ENCODE peak calls at places on chromosomes 3 and 15, in ten cellular contexts. S is NCI-H345; Z is AG04450; Q is stimulated activated CD4-positive, alpha-beta T cell treated with anti-CD3 and anti-CD28 coated beads, TNF-alpha, amount 100 ng/mL, for 1 hour; E is amygdala; D is RWPE1; W is cardiac muscle cell; B is neural crest cell; X is amniotic stem cell; P is putamen. O is an unnamed sample.

GRCh38 chr3:129047553-129047839 is 13.1 kb upstream of the GP9 start:
- DNase-seq in Z (no peak), Q (no peak), D (no peak), P (no peak), E (no peak), B (no peak), S (no peak), X (no peak), W (no peak), O (no peak)

GRCh38 chr3:15287565-15288330 is 44.6 kb downstream of the SH3BP5 start:
- DNase-seq in X (no peak), W (peak; percentile 98), D (no peak), Z (peak; percentile 49), P (no peak), E (no peak), B (no peak), S (no peak), Q (no peak), O (no peak)

GRCh38 chr3:179247289-179248020 is 3.5 kb downstream of the KCNMB3 start:
- DNase-seq in X (no peak), B (no peak), S (no peak), E (no peak), D (no peak), Q (no peak), W (no peak), P (no peak), Z (no peak), O (no peak)

GRCh38 chr15:51830279-51830806 is 890 bp downstream of the TMOD3 start:
- DNase-seq in P (peak; percentile 39), D (no peak), Z (no peak), S (no peak), W (peak; percentile 48), Q (no peak), B (no peak), E (no peak), X (no peak), O (peak; percentile 9)

GRCh38 chr3:4772171-4772804 is 206.9 kb upstream of the BHLHE40 start:
- DNase-seq in E (no peak), P (no peak), D (peak; percentile 4), Q (no peak), W (peak; percentile 88), S (no peak), Z (peak; percentile 20), X (no peak), B (no peak), O (no peak)

GRCh38 chr3:156187146-156187769 is 66.9 kb downstream of the KCNAB1 start:
- DNase-seq in E (no peak), D (no peak), P (no peak), W (peak; percentile 26), X (no peak), Q (no peak), Z (no peak), B (no peak), S (no peak), O (no peak)

GRCh38 chr3:197027151-197027895 is 2.3 kb downstream of the MELTF start:
- DNase-seq in B (no peak), P (no peak), D (no peak), E (no peak), Q (no peak), X (no peak), S (no peak), Z (no peak), W (peak; percentile 25), O (no peak)

GRCh38 chr15:36400936-36401585 is 178.4 kb upstream of the CDIN1 start:
- DNase-seq in P (no peak), D (no peak), W (peak; percentile 35), E (no peak), X (no peak), B (no peak), Z (no peak), Q (no peak), S (no peak), O (no peak)

GRCh38 chr3:192914873-192915272 is 2.8 kb downstream of the MB21D2 start:
- DNase-seq in W (no peak), X (no peak), P (no peak), Q (no peak), Z (no peak), S (peak; percentile 46), E (no peak), B (no peak), D (no peak), O (no peak)

GRCh38 chr3:86771741-86772512 is 219.0 kb downstream of the VGLL3 start:
- DNase-seq in E (no peak), W (no peak), S (no peak), Z (no peak), D (no peak), B (no peak), X (no peak), P (no peak), Q (no peak), O (no peak)

GRCh38 chr3:156181509-156181908 is 61.1 kb downstream of the KCNAB1 start:
- DNase-seq in X (no peak), E (no peak), W (peak; percentile 44), S (no peak), B (no peak), Z (no peak), P (peak; percentile 10), Q (no peak), D (peak; percentile 54), O (no peak)

GRCh38 chr15:27410986-27411385 is 440.0 kb downstream of the GABRG3 start:
- DNase-seq in X (no peak), B (no peak), W (no peak), P (no peak), S (peak; percentile 18), E (no peak), Z (no peak), D (no peak), Q (no peak), O (no peak)

GRCh38 chr15:68436680-68437079 is 4.7 kb upstream of the ITGA11 start:
- DNase-seq in E (no peak), Z (no peak), B (peak; percentile 0), S (no peak), Q (no peak), X (no peak), W (no peak), D (no peak), P (no peak), O (no peak)

GRCh38 chr3:27483117-27484001 is 825 bp downstream of the SLC4A7 start:
- DNase-seq in S (peak; percentile 31), X (no peak), Z (no peak), Q (peak; percentile 14), B (peak; percentile 46), P (peak; percentile 43), E (peak; percentile 54), W (peak; percentile 81), D (peak; percentile 23), O (peak; percentile 22)

GRCh38 chr3:37556789-37557301 is 304.8 kb upstream of the CTDSPL start:
- DNase-seq in D (no peak), E (no peak), Z (no peak), S (no peak), Q (no peak), W (no peak), P (peak; percentile 29), X (no peak), B (no peak), O (no peak)

GRCh38 chr15:99177679-99178078 is 71.7 kb downstream of the TTC23 start:
- DNase-seq in B (no peak), Q (no peak), P (no peak), W (no peak), D (no peak), Z (no peak), S (no peak), X (no peak), E (no peak), O (no peak)

GRCh38 chr15:32656091-32656860 is 14.8 kb downstream of the SCG5 start:
- DNase-seq in D (no peak), W (no peak), S (no peak), B (no peak), E (no peak), X (no peak), Z (no peak), Q (no peak), P (no peak), O (no peak)

GRCh38 chr15:75238150-75238549 is 20.0 kb upstream of the GOLGA6C start:
- DNase-seq in P (no peak), Z (no peak), S (no peak), E (no peak), Q (no peak), W (no peak), D (no peak), X (no peak), B (no peak), O (no peak)

GRCh38 chr3:100852882-100853281 is 140.3 kb downstream of the ABI3BP start:
- DNase-seq in X (no peak), B (no peak), D (no peak), P (no peak), E (no peak), W (no peak), Z (no peak), Q (no peak), S (no peak), O (no peak)

GRCh38 chr15:57167821-57168395 is 208.4 kb upstream of the CGNL1 start:
- DNase-seq in W (peak; percentile 47), S (no peak), B (no peak), Z (no peak), E (no peak), D (no peak), P (no peak), X (no peak), Q (no peak), O (no peak)

GRCh38 chr3:34005886-34006285 is 207.5 kb downstream of the PDCD6IP start:
- DNase-seq in E (no peak), Z (peak; percentile 42), B (no peak), P (no peak), W (no peak), X (peak; percentile 23), Q (no peak), S (no peak), D (no peak), O (no peak)

GRCh38 chr3:125054436-125055164 is 1.2 kb downstream of the HEG1 start:
- DNase-seq in Q (no peak), D (peak; percentile 61), E (no peak), B (no peak), S (no peak), X (no peak), Z (no peak), P (no peak), W (peak; percentile 68), O (no peak)

GRCh38 chr3:146072824-146073223 is 88.2 kb downstream of the PLOD2 start:
- DNase-seq in X (no peak), B (no peak), Q (no peak), S (no peak), E (no peak), W (peak; percentile 54), P (no peak), D (no peak), Z (no peak), O (no peak)

GRCh38 chr3:30952786-30953185 is 58.3 kb upstream of the GADL1 start:
- DNase-seq in P (no peak), B (no peak), D (no peak), Q (no peak), X (no peak), E (no peak), S (no peak), Z (no peak), W (peak; percentile 34), O (no peak)

GRCh38 chr3:99213019-99213418 is 311.5 kb upstream of the DCBLD2 start:
- DNase-seq in Q (no peak), B (no peak), E (no peak), Z (no peak), D (no peak), X (no peak), S (no peak), W (no peak), P (no peak), O (no peak)

GRCh38 chr3:157374931-157375330 is 61.7 kb upstream of the PTX3 start:
- DNase-seq in Z (no peak), P (no peak), D (no peak), W (no peak), Q (no peak), E (no peak), B (no peak), X (no peak), S (no peak), O (no peak)

GRCh38 chr15:68307131-68307928 is 29.8 kb downstream of the FEM1B start:
- DNase-seq in P (no peak), D (no peak), S (no peak), E (no peak), X (no peak), W (no peak), Z (no peak), Q (no peak), B (no peak), O (no peak)

GRCh38 chr3:188590556-188590955 is 436.6 kb downstream of the LPP start:
- DNase-seq in Z (no peak), S (no peak), X (no peak), Q (no peak), W (no peak), D (no peak), E (no peak), P (no peak), B (no peak), O (no peak)